ENCODE peak calls at places on chromosomes 4 and X, in eight cellular contexts. S is AG04450; A is fibroblast of the aortic adventitia; M is stimulated activated CD4-positive, alpha-beta T cell treated with anti-CD3 and anti-CD28 coated beads, Interleukin-12 subunit alpha, Interleukin-12 subunit beta, amount 100 ng/mL, for 24 hours; I is GDM1; H is LHCN-M2; U is left colon; L is activated naive CD4-positive, alpha-beta T cell treated with anti-CD3 and anti-CD28 coated beads for 36 hours. O is an unnamed sample.

GRCh38 chrX:26574208-26574607 is 358.2 kb downstream of the MAGEB5 start:
- DNase-seq in S (no peak), A (no peak), M (no peak), I (no peak), H (no peak), U (no peak), L (no peak), O (no peak)

GRCh38 chrX:69306063-69306404 is 140.8 kb upstream of the PJA1 start:
- DNase-seq in S (no peak), A (no peak), M (no peak), I (no peak), H (no peak), U (no peak), L (no peak), O (no peak)

GRCh38 chrX:37047776-37048175 is 39.6 kb downstream of the FAM47C start:
- DNase-seq in S (no peak), A (no peak), M (no peak), I (no peak), H (no peak), U (no peak), L (no peak), O (no peak)

GRCh38 chrX:132270699-132271098 is 51.5 kb upstream of the RAP2C start:
- DNase-seq in S (peak; percentile 24), A (peak; percentile 97), M (no peak), I (no peak), H (peak; percentile 70), U (no peak), L (no peak), O (no peak)

GRCh38 chrX:129781134-129782014 is 1.6 kb downstream of the SASH3 start:
- DNase-seq in S (no peak), A (no peak), M (peak; percentile 60), I (peak; percentile 70), H (no peak), U (peak; percentile 51), L (peak; percentile 91), O (peak; percentile 71)

GRCh38 chrX:843306-843705 is 212.7 kb downstream of the SHOX start:
- DNase-seq in S (no peak), A (no peak), M (no peak), I (no peak), H (no peak), U (no peak), L (no peak), O (no peak)

GRCh38 chr4:107531927-107532326 is 188.1 kb downstream of the PAPSS1 start:
- DNase-seq in S (no peak), A (no peak), M (no peak), I (no peak), H (no peak), U (no peak), L (no peak), O (no peak)

GRCh38 chrX:68488657-68489056 is 10.2 kb upstream of the YIPF6 start:
- DNase-seq in S (no peak), A (no peak), M (no peak), I (no peak), H (no peak), U (peak; percentile 76), L (no peak), O (no peak)

GRCh38 chrX:56228914-56229313 is 3.2 kb upstream of the KLF8 start:
- DNase-seq in S (no peak), A (no peak), M (no peak), I (no peak), H (no peak), U (peak; percentile 49), L (no peak), O (no peak)

O was measured in effector CD4-positive, alpha-beta T cell.